ENCODE peak calls at places on chromosomes 16 and 17, in six cellular contexts. E is GM23338; B is AG09309; U is BJ; D is CD8-positive, alpha-beta T cell; I is cardiac muscle cell. S is an unnamed sample.

GRCh38 chr16:83602797-83603735 is 204.7 kb upstream of the HSBP1 start:
- DNase-seq in U (no peak), E (peak), D (no peak), B (no peak), I (no peak), S (no peak)

GRCh38 chr17:52233632-52234031 is 75.1 kb upstream of the CA10 start:
- DNase-seq in B (no peak), E (no peak), U (no peak), I (no peak), D (no peak), S (no peak)

GRCh38 chr16:16021020-16021419 is 71.6 kb downstream of the ABCC1 start:
- DNase-seq in E (no peak), D (no peak), B (no peak), U (no peak), I (no peak), S (no peak)

GRCh38 chr17:57679356-57679755 is 65.7 kb downstream of the CCDC182 start:
- DNase-seq in I (no peak), E (no peak), B (no peak), D (no peak), U (no peak), S (no peak)

GRCh38 chr17:48878920-48879898 is 13.4 kb upstream of the ATP5MC1 start:
- DNase-seq in B (peak), E (peak), I (peak), U (no peak), D (peak), S (peak)

GRCh38 chr16:64346080-64346479 is 775.8 kb downstream of the CDH11 start:
- DNase-seq in I (no peak), D (no peak), U (no peak), E (no peak), B (no peak), S (no peak)

GRCh38 chr17:81511800-81512559 is 619 bp downstream of the ACTG1 start:
- DNase-seq in U (no peak), E (no peak), D (no peak), B (no peak), I (peak), S (no peak)

GRCh38 chr17:57612202-57613071 is 132.7 kb downstream of the CCDC182 start:
- DNase-seq in E (peak), I (no peak), D (no peak), B (no peak), U (no peak), S (no peak)

GRCh38 chr17:55710829-55711496 is 11.7 kb downstream of the TMEM100 start:
- DNase-seq in I (no peak), U (no peak), D (no peak), B (no peak), E (no peak), S (no peak)

GRCh38 chr16:84603115-84603816 is 14.6 kb downstream of the COTL1 start:
- DNase-seq in U (peak), B (peak), D (no peak), E (no peak), I (peak), S (peak)

GRCh38 chr17:28327031-28327607 is 8.1 kb downstream of the TMEM97 start:
- DNase-seq in U (no peak), B (no peak), I (no peak), E (no peak), D (no peak), S (no peak)

GRCh38 chr17:50882851-50883250 is 16.7 kb upstream of the TOB1 start:
- DNase-seq in B (no peak), E (no peak), D (no peak), U (no peak), I (peak), S (no peak)

GRCh38 chr16:14501331-14502255 is 128.5 kb downstream of the PARN start:
- DNase-seq in I (peak), E (peak), U (peak), D (no peak), B (peak), S (peak)

GRCh38 chr16:81567987-81568748 is 123.6 kb downstream of the CMIP start:
- DNase-seq in B (peak), E (no peak), I (peak), U (no peak), D (no peak), S (peak)

GRCh38 chr17:9875441-9875840 is 29.6 kb downstream of the RCVRN start:
- DNase-seq in I (peak), B (no peak), U (peak), E (peak), D (no peak), S (no peak)

GRCh38 chr17:65627892-65628622 is 66.6 kb upstream of the AXIN2 start:
- DNase-seq in B (peak), D (no peak), I (peak), U (peak), E (no peak), S (peak)

GRCh38 chr16:57949595-57950238 is 21.2 kb downstream of the CNGB1 start:
- DNase-seq in I (no peak), D (no peak), B (no peak), U (no peak), E (no peak), S (no peak)

GRCh38 chr17:64155090-64155630 is 25.2 kb upstream of the ERN1 start:
- DNase-seq in U (no peak), I (no peak), E (no peak), D (no peak), B (no peak), S (no peak)

GRCh38 chr17:6187836-6188235 is 117.7 kb downstream of the WSCD1 start:
- DNase-seq in E (no peak), I (no peak), U (no peak), D (no peak), B (no peak), S (no peak)

GRCh38 chr17:31645351-31645750 is 213.7 kb downstream of the COPRS start:
- DNase-seq in B (no peak), I (no peak), D (no peak), E (no peak), U (no peak), S (no peak)

GRCh38 chr17:79621151-79621940 is 10.5 kb upstream of the RBFOX3 start:
- DNase-seq in I (no peak), E (no peak), U (no peak), B (no peak), D (no peak), S (no peak)

GRCh38 chr17:70608957-70609356 is 439.6 kb downstream of the KCNJ2 start:
- DNase-seq in D (no peak), I (no peak), U (no peak), B (no peak), E (no peak), S (no peak)

GRCh38 chr17:78862073-78863023 is 21.7 kb upstream of the USP36 start:
- DNase-seq in B (peak), I (peak), E (no peak), D (no peak), U (peak), S (peak)

GRCh38 chr16:70804153-70804728 is 3.3 kb upstream of the VAC14 start:
- DNase-seq in D (no peak), I (peak), E (no peak), U (peak), B (peak), S (no peak)

GRCh38 chr17:6712058-6712853 is 913 bp downstream of the SLC13A5 start:
- DNase-seq in B (no peak), D (no peak), I (peak), E (peak), U (no peak), S (no peak)

GRCh38 chr17:66476014-66476413 is 173.6 kb downstream of the PRKCA start:
- DNase-seq in I (no peak), U (no peak), B (no peak), E (no peak), D (no peak), S (no peak)

GRCh38 chr17:72357764-72358365 is 237.0 kb downstream of the SOX9 start:
- DNase-seq in D (no peak), U (no peak), I (no peak), E (no peak), B (no peak), S (no peak)

GRCh38 chr17:64491034-64491860 is 5.6 kb downstream of the POLG2 start:
- DNase-seq in U (no peak), B (no peak), E (peak), D (peak), I (peak), S (no peak)

GRCh38 chr16:30444231-30445148 is 1.2 kb downstream of the SEPHS2 start:
- DNase-seq in D (no peak), I (no peak), B (no peak), U (no peak), E (no peak), S (no peak)

GRCh38 chr16:49856741-49857330 is 924 bp upstream of the ZNF423 start:
- DNase-seq in D (no peak), B (peak), I (peak), E (peak), U (no peak), S (peak)

GRCh38 chr16:28528463-28528867 is 10.3 kb downstream of the NUPR1 start:
- DNase-seq in B (no peak), U (no peak), I (no peak), D (no peak), E (no peak), S (no peak)

GRCh38 chr16:24051125-24051524 is 205.0 kb upstream of the CACNG3 start:
- DNase-seq in U (no peak), I (no peak), E (peak), B (no peak), D (no peak), S (no peak)

GRCh38 chr16:75265911-75266701 is 14.7 kb upstream of the BCAR1 start:
- DNase-seq in B (no peak), U (no peak), E (peak), D (no peak), I (peak), S (no peak)

GRCh38 chr16:85274924-85275323 is 162.7 kb upstream of the CIBAR2 start:
- DNase-seq in B (no peak), E (no peak), D (no peak), U (no peak), I (no peak), S (no peak)

DNA sequence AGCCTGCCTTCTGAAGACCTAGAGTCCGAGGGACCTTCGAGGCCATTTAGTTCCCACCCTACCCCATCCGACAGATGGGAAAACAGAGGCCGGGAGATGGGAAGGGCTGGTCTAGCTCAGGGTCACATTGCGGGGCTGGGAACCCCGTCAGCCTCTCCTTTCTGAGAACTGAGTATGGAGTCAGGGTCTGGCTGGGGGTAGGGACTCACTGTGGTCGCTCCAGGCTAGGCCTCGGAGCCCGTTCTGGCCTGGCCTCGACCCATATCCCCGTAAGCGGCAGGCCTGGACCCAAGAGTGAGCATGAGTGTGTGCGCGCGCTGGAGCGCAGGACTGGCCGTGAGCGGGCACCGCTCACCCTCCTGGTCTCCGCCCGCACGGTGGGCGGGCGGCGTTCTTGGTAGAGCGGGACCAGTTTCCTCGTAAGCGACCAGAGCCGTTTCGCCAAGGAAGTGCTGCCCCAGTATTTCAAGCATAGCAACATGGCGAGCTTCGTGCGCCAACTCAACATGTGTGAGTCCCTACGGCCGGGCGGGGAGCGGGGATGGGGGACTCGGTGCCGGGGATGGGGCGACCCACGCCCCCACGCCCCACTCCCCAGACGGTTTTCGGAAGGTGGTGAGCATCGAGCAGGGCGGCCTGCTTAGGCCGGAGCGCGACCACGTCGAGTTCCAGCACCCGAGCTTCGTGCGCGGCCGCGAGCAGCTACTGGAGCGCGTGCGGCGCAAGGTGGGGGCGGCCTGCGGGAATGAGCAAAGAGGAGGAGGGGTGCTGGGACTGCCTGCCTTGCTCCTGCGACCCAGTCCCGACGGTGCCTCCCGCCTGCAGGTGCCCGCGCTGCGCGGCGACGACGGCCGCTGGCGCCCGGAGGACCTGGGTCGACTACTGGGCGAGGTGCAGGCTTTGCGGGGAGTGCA is 833 bp downstream of the HSF4 start:
- DNase-seq in E (peak), D (no peak), U (no peak), B (no peak), I (peak), S (no peak)
- TF ChIP-seq CTCF in E (no peak), D (no peak), U (no peak), B (no peak), I (no peak), S (no peak)

GRCh38 chr17:75945202-75945601 is 4.4 kb upstream of the FBF1 start:
- DNase-seq in B (no peak), U (no peak), D (no peak), I (no peak), E (no peak), S (no peak)

GRCh38 chr17:75941442-75941819 is 589 bp upstream of the FBF1 start:
- DNase-seq in B (no peak), U (no peak), D (no peak), I (no peak), E (no peak), S (no peak)

GRCh38 chr17:75937652-75938051 is 3.2 kb downstream of the FBF1 start:
- DNase-seq in D (no peak), U (no peak), E (no peak), I (no peak), B (no peak), S (no peak)

GRCh38 chr17:75942473-75942872 is 1.6 kb upstream of the FBF1 start:
- DNase-seq in D (no peak), U (no peak), I (no peak), B (no peak), E (no peak), S (no peak)

DNA sequence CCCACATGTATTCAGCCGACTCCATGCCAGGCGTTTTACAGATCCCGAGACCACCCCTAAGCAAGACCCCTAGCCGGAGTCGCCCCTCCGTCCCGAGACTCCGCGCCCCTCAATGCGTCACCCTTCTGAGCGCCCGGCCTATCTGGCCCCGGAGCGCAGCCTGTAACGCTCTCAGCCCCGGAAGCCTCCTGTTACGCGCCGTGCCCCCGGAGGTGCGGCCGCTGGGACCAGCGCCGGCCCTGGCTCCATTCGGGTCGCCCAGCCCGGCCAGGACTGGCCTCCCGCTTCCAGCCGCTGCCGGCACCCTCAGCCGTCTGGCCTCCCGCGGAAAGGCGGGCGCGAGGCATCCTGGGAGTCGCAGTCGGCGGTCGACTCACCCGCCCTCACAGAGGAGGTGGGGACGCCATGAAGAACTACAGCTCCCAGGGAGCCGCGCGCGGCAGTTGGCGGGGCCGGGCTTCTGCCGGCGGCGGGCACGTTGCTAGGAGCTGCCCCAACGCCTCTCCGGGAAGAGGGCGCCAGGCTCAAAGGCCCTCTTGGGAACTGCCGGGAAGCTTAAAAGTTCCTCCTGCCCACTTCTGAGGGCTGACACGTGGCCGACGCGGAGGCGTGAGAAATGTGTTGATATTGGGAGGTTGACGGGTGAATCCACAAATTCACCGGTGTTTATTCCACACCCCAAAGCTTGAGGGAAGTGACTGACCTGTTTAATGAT is at the start of gene FBF1:
- DNase-seq in D (peak), U (peak), E (peak), I (peak), B (peak), S (peak)
- TF ChIP-seq CTCF in D (no peak), U (peak), E (no peak), I (no peak), B (no peak), S (no peak)

DNA sequence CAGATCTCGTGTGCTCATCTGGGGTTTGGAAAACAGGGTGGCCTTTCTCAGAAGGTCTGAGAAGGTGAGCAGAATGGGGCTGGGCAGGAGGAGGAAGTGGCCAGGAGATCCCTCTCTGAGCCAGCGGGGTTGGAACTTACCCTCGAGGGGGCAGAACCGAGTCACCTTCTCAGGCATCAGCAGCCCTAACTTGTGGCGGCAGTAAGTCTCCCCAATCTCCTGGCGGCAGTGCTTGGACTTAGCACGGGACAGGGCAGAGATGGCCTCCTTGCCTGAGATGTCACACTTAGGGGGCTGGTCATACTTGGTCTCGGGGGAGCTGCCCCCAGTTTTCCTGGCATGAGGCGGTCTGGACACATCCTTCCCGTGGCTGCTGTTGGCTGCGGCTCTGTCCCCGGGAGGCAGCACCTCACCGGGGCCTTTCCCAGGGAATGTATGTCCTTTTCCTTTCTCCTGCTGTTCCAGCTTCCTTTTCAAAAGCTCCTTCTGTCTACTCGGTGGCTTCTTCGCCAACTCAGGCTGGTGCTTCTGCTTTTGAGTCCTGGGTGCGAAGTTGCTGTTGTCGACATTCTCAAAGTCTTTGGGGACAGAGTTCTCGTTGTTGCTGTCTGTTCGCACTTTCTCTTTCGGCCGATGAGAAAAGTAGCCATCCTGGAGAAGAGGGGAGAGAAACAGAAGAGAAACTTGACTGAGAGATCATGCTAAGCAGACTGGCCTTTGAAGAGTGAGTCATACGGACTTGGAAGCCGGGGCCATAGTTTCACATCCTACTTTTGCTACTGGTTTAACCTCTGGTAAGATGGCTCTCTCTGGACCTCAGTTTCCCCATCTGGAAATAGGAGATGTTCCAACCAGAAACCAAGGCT is 211.7 kb downstream of the XYLT1 start:
- DNase-seq in I (no peak), U (no peak), E (peak), D (no peak), B (no peak), S (no peak)
- TF ChIP-seq CTCF in I (no peak), U (no peak), E (peak), D (no peak), B (no peak), S (no peak)

DNA sequence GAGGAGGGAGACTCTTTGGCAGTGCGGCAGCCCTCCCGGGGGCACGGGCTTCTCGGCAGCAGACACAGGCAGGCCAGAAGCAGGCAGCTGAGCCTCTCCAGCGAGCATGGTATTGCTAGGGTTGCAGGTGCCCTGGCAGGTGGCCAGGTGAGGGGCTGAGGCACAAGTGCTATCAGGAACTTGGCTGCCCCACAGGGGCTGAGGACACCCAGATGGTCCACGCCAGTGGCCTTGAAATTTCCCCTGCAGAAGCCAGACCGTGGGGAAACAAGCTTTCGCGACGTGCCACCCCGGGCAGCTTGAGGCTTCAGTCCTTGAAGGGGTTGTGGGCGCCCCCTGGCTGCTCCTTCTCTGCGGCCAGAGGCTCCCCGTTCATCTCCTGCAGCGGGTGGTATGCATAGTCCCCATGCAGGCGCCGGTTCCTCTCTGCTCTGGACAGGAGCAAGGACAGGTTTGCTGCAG is 8.5 kb downstream of the NAGPA start:
- DNase-seq in D (no peak), E (peak), U (no peak), I (peak), B (no peak), S (no peak)
- TF ChIP-seq CTCF in D (peak), E (peak), U (peak), I (peak), B (peak), S (peak)

GRCh38 chr16:54965464-54965863 is 34.8 kb downstream of the IRX5 start:
- DNase-seq in I (no peak), B (no peak), D (no peak), U (no peak), E (no peak), S (no peak)

GRCh38 chr16:54974391-54974790 is 43.7 kb downstream of the IRX5 start:
- DNase-seq in I (no peak), B (no peak), E (no peak), U (no peak), D (no peak), S (no peak)

GRCh38 chr16:54964239-54964638 is 33.6 kb downstream of the IRX5 start:
- DNase-seq in D (no peak), U (no peak), E (no peak), B (no peak), I (no peak), S (no peak)

GRCh38 chr16:54970016-54970415 is 39.4 kb downstream of the IRX5 start:
- DNase-seq in B (no peak), E (no peak), D (no peak), I (no peak), U (no peak), S (no peak)

DNA sequence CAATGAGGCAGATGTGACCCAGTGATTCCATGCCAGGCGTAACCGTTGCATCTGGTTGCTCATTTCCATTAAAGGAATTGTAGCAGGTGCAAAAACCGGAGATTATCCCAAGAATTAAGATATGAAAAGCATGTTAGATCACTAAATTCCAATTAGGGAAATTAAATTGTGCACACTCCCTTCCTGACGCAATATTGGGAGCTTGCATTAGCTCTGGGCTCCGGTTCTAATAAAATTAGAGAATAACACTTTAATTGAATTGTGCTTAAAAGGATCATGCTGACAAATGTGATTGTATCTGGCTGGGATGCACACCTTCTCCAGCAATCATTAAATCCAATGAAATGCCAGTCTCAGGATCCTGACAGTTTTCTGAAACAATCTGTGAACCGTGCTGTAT is 38.1 kb downstream of the IRX5 start:
- DNase-seq in D (no peak), E (no peak), U (no peak), B (no peak), I (no peak), S (no peak)
- TF ChIP-seq CTCF in D (no peak), E (no peak), U (no peak), B (no peak), I (no peak), S (no peak)

S was measured in AG09319.